ENCODE peak calls at places on chromosomes 12 and 14, in eight cellular contexts. T, J, H, U, X, K, M and Z are unnamed samples.
A peak's percentile ranks its signal among the peaks of the same experiment; 100 is the strongest.

GRCh38 chr12:74418573-74418972 is 119.1 kb upstream of the ATXN7L3B start:
- DNase-seq in T (no peak), J (no peak), H (no peak), U (no peak), X (no peak), K (no peak), M (no peak), Z (no peak)

GRCh38 chr14:68594737-68595380 is 198.0 kb downstream of the ZFP36L1 start:
- DNase-seq in T (no peak), J (no peak), H (no peak), U (no peak), X (no peak), K (no peak), M (no peak), Z (no peak)

GRCh38 chr14:53723221-53723620 is 233.4 kb downstream of the BMP4 start:
- DNase-seq in T (no peak), J (no peak), H (no peak), U (no peak), X (no peak), K (no peak), M (no peak), Z (no peak)

GRCh38 chr12:21710944-21711343 is 53.3 kb upstream of the LDHB start:
- DNase-seq in T (no peak), J (peak; percentile 11), H (no peak), U (no peak), X (no peak), K (peak; percentile 63), M (peak; percentile 25), Z (peak; percentile 10)

GRCh38 chr12:77940566-77940965 is 109.9 kb downstream of the NAV3 start:
- DNase-seq in T (peak; percentile 51), J (peak; percentile 7), H (no peak), U (no peak), X (no peak), K (peak; percentile 81), M (peak; percentile 58), Z (peak; percentile 75)

GRCh38 chr12:51368640-51369517 is 22.3 kb downstream of the GALNT6 start:
- DNase-seq in T (peak; percentile 87), J (peak; percentile 82), H (peak; percentile 20), U (peak; percentile 31), X (no peak), K (no peak), M (peak; percentile 79), Z (peak; percentile 61)

GRCh38 chr12:122437656-122438121 is 15.2 kb upstream of the CLIP1 start:
- DNase-seq in T (peak; percentile 83), J (no peak), H (no peak), U (no peak), X (no peak), K (peak; percentile 89), M (peak; percentile 22), Z (peak; percentile 88)

GRCh38 chr14:21171128-21171527 is 15.3 kb upstream of the OR5AU1 start:
- DNase-seq in T (no peak), J (no peak), H (no peak), U (no peak), X (no peak), K (no peak), M (no peak), Z (no peak)

GRCh38 chr14:101628975-101629374 is 67.7 kb downstream of the DIO3 start:
- DNase-seq in T (no peak), J (no peak), H (no peak), U (no peak), X (no peak), K (no peak), M (no peak), Z (no peak)

GRCh38 chr12:43210437-43211197 is 341.4 kb downstream of the ADAMTS20 start:
- DNase-seq in T (peak; percentile 95), J (peak; percentile 83), H (peak; percentile 27), U (no peak), X (no peak), K (peak; percentile 94), M (peak; percentile 78), Z (peak; percentile 70)

GRCh38 chr12:55720071-55720564 is at the start of gene RDH5:
- DNase-seq in T (peak; percentile 96), J (peak; percentile 47), H (no peak), U (peak; percentile 77), X (no peak), K (peak; percentile 96), M (peak; percentile 46), Z (peak; percentile 83)

GRCh38 chr12:121520586-121521086 is 60.2 kb downstream of the KDM2B start:
- DNase-seq in T (no peak), J (no peak), H (no peak), U (no peak), X (no peak), K (no peak), M (no peak), Z (no peak)

GRCh38 chr14:80714489-80714888 is 227.0 kb downstream of the CEP128 start:
- DNase-seq in T (no peak), J (no peak), H (no peak), U (no peak), X (no peak), K (no peak), M (no peak), Z (no peak)

GRCh38 chr14:100747021-100747586 is 20.4 kb downstream of the DLK1 start:
- DNase-seq in T (peak; percentile 98), J (peak; percentile 73), H (peak; percentile 90), U (no peak), X (peak; percentile 34), K (peak; percentile 99), M (peak; percentile 92), Z (peak; percentile 85)

GRCh38 chr12:5402009-5402408 is 29.9 kb upstream of the NTF3 start:
- DNase-seq in T (no peak), J (no peak), H (no peak), U (no peak), X (no peak), K (no peak), M (no peak), Z (no peak)

GRCh38 chr14:24056800-24057184 is 5.0 kb downstream of the CARMIL3 start:
- DNase-seq in T (no peak), J (no peak), H (no peak), U (no peak), X (no peak), K (no peak), M (no peak), Z (no peak)

GRCh38 chr14:90405101-90405500 is 8.3 kb downstream of the CALM1 start:
- DNase-seq in T (no peak), J (no peak), H (no peak), U (no peak), X (no peak), K (no peak), M (no peak), Z (no peak)

GRCh38 chr12:7144414-7145120 is 14.4 kb downstream of the CLSTN3 start:
- DNase-seq in T (peak; percentile 23), J (no peak), H (no peak), U (peak; percentile 42), X (no peak), K (peak; percentile 52), M (peak; percentile 68), Z (peak; percentile 60)

GRCh38 chr12:104495786-104496185 is 39.0 kb downstream of the CHST11 start:
- DNase-seq in T (peak; percentile 57), J (no peak), H (no peak), U (no peak), X (no peak), K (peak; percentile 47), M (no peak), Z (peak; percentile 43)

GRCh38 chr12:106101798-106102197 is 37.0 kb downstream of the NUAK1 start:
- DNase-seq in T (no peak), J (no peak), H (no peak), U (no peak), X (no peak), K (no peak), M (no peak), Z (no peak)

GRCh38 chr14:76904100-76904739 is 78.0 kb downstream of the LRRC74A start:
- DNase-seq in T (peak; percentile 90), J (peak; percentile 76), H (peak; percentile 61), U (no peak), X (no peak), K (peak; percentile 97), M (peak; percentile 85), Z (peak; percentile 93)

GRCh38 chr12:24754690-24755638 is 193.9 kb downstream of the BCAT1 start:
- DNase-seq in T (peak; percentile 98), J (peak; percentile 86), H (peak; percentile 84), U (peak; percentile 94), X (no peak), K (peak; percentile 92), M (peak; percentile 92), Z (peak; percentile 63)

GRCh38 chr12:85883763-85884162 is 9.7 kb downstream of the NTS start:
- DNase-seq in T (no peak), J (no peak), H (no peak), U (no peak), X (no peak), K (no peak), M (no peak), Z (no peak)

GRCh38 chr14:30214456-30215090 is 286.9 kb upstream of the PRKD1 start:
- DNase-seq in T (peak; percentile 70), J (peak; percentile 39), H (peak; percentile 76), U (peak; percentile 32), X (no peak), K (peak; percentile 89), M (peak; percentile 90), Z (peak; percentile 88)

GRCh38 chr12:126668538-126668937 is 1598.4 kb upstream of the TMEM132C start:
- DNase-seq in T (peak; percentile 99), J (peak; percentile 59), H (peak; percentile 64), U (no peak), X (no peak), K (peak; percentile 92), M (peak; percentile 46), Z (peak; percentile 69)

GRCh38 chr14:95686935-95687334 is 709 bp downstream of the TCL1B start:
- DNase-seq in T (no peak), J (no peak), H (no peak), U (no peak), X (no peak), K (no peak), M (no peak), Z (no peak)

GRCh38 chr12:12282761-12283160 is 15.9 kb upstream of the LRP6 start:
- DNase-seq in T (peak; percentile 90), J (peak; percentile 47), H (peak; percentile 49), U (no peak), X (no peak), K (peak; percentile 38), M (peak; percentile 74), Z (peak; percentile 71)

GRCh38 chr12:124379938-124380754 is 85.3 kb downstream of the RFLNA start:
- DNase-seq in T (peak; percentile 94), J (peak; percentile 85), H (peak; percentile 82), U (no peak), X (no peak), K (peak; percentile 85), M (peak; percentile 89), Z (peak; percentile 93)
- TF ChIP-seq CTCF in T (peak; percentile 56), J (peak; percentile 84), H (peak; percentile 70), U (peak; percentile 1), X (no peak), K (peak; percentile 55), M (peak; percentile 76), Z (peak; percentile 72)

GRCh38 chr14:63478024-63478423 is 65.2 kb downstream of the PPP2R5E start:
- DNase-seq in T (no peak), J (no peak), H (no peak), U (no peak), X (no peak), K (no peak), M (no peak), Z (no peak)
- H3K4me3 ChIP-seq in T (no peak overlapping the region), J (no peak overlapping the region), H (no peak overlapping the region), U (no peak overlapping the region), X (no peak overlapping the region), K (no peak overlapping the region), M (no peak overlapping the region), Z (no peak overlapping the region)

GRCh38 chr12:22856120-22856699 is 231.2 kb downstream of the ETNK1 start:
- DNase-seq in T (peak; percentile 39), J (no peak), H (peak; percentile 28), U (no peak), X (no peak), K (peak; percentile 63), M (peak; percentile 66), Z (peak; percentile 56)
- TF ChIP-seq CTCF in T (peak; percentile 56), J (peak; percentile 46), H (peak; percentile 36), U (peak; percentile 66), X (peak; percentile 35), K (peak; percentile 56), M (peak; percentile 61), Z (peak; percentile 46)

GRCh38 chr14:99191663-99192621 is 80.1 kb downstream of the BCL11B start:
- DNase-seq in T (peak; percentile 84), J (peak; percentile 53), H (peak; percentile 79), U (no peak), X (no peak), K (peak; percentile 46), M (peak; percentile 74), Z (peak; percentile 73)
- H3K4me3 ChIP-seq in T (no peak overlapping the region), J (peak overlapping the region; percentile 29), H (peak overlapping the region; percentile 35), U (no peak overlapping the region), X (peak overlapping the region; percentile 14), K (no peak overlapping the region), M (peak overlapping the region; percentile 17), Z (peak overlapping the region; percentile 14)